ENCODE peak calls at places on chromosomes 5 and 9, in nine cellular contexts. Y, O, P, G, A, X, S, D and Z are unnamed samples. For H3K9me3, the result is how much of the 10 kb centered on the place peaks cover.

GRCh38 chr5:172499287-172499686 is 45.0 kb upstream of the SH3PXD2B start:
- DNase-seq in D (no peak), S (no peak), G (no peak), A (no peak), Y (peak), O (no peak), P (no peak), X (no peak), Z (no peak)

GRCh38 chr5:134115806-134116175 is 1.3 kb downstream of the TCF7 start:
- DNase-seq in X (no peak), P (no peak), D (no peak), S (no peak), O (no peak), Y (no peak), G (peak), A (no peak), Z (no peak)

GRCh38 chr9:132410642-132411041 is 631 bp downstream of the CFAP77 start:
- DNase-seq in P (no peak), Y (no peak), A (no peak), O (no peak), G (peak), S (no peak), D (no peak), X (no peak), Z (no peak)

GRCh38 chr5:57276353-57276752 is 102.5 kb downstream of the GPBP1 start:
- DNase-seq in A (no peak), G (no peak), D (peak), X (no peak), Y (no peak), S (no peak), P (no peak), O (peak), Z (no peak)

GRCh38 chr9:78369644-78370219 is 72.8 kb downstream of the PSAT1 start:
- DNase-seq in P (peak), G (peak), X (peak), S (peak), O (peak), D (peak), A (peak), Y (peak), Z (peak)

GRCh38 chr5:145787001-145787400 is 48.1 kb downstream of the PRELID2 start:
- DNase-seq in O (no peak), Y (no peak), D (no peak), P (peak), X (no peak), G (no peak), A (no peak), S (no peak), Z (no peak)

GRCh38 chr9:86487222-86487841 is 133.1 kb upstream of the TUT7 start:
- DNase-seq in O (no peak), A (no peak), S (peak), Y (no peak), D (peak), X (peak), G (no peak), P (peak), Z (no peak)

GRCh38 chr9:35813434-35814105 is 1.3 kb downstream of the HINT2 start:
- DNase-seq in G (no peak), P (peak), D (no peak), S (no peak), A (no peak), X (peak), Y (no peak), O (peak), Z (no peak)

GRCh38 chr9:893843-894420 is 52.4 kb downstream of the DMRT1 start:
- DNase-seq in A (no peak), G (peak), D (peak), S (peak), P (peak), O (peak), X (peak), Y (no peak), Z (peak)

GRCh38 chr5:13045897-13046551 is 898.5 kb downstream of the DNAH5 start:
- DNase-seq in P (no peak), X (no peak), S (no peak), O (no peak), G (no peak), D (no peak), Y (no peak), A (no peak), Z (no peak)

GRCh38 chr5:74257645-74258328 is 382.7 kb downstream of the ENC1 start:
- DNase-seq in S (no peak), P (peak), D (no peak), O (no peak), Y (no peak), A (no peak), X (peak), G (peak), Z (no peak)

GRCh38 chr5:141356950-141357349 is 2.1 kb downstream of the PCDHGA4 start:
- DNase-seq in Y (no peak), X (no peak), S (no peak), P (no peak), O (no peak), A (no peak), G (no peak), D (no peak), Z (no peak)

GRCh38 chr5:141362719-141363118 is 1.2 kb upstream of the PCDHGA5 start:
- DNase-seq in O (no peak), P (no peak), X (no peak), S (no peak), G (no peak), D (no peak), Y (no peak), A (no peak), Z (no peak)

GRCh38 chr5:141359790-141360426 is at the start of gene PCDHGB2:
- DNase-seq in D (no peak), G (no peak), Y (no peak), P (peak), X (peak), O (no peak), S (no peak), A (no peak), Z (no peak)

GRCh38 chr5:141363952-141364660 is at the start of gene PCDHGA5:
- DNase-seq in P (peak), X (no peak), S (no peak), D (no peak), O (no peak), Y (no peak), A (no peak), G (no peak), Z (no peak)

DNA sequence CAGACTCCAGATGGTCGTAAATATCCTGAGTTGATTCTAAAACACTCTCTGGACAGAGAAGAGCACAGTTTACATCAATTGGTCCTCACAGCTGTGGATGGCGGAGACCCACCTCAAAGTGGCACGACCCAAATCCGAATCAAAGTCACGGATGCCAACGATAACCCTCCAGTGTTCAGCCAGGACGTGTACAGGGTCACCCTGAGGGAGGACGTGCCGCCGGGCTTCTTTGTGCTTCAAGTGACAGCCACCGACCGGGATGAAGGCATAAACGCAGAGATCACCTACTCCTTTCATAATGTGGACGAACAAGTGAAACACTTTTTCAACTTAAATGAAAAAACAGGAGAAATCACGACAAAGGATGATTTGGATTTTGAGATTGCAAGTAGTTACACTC is 891 bp downstream of the PCDHGB2 start:
- DNase-seq in Y (no peak), X (no peak), A (no peak), P (no peak), S (no peak), D (no peak), G (no peak), O (no peak), Z (no peak)
- H3K9me3 ChIP-seq in Y (under half), X (under half), A (under half), P (under half), S (under half), D (under half), G (half or more), O (under half), Z (under half)

GRCh38 chr9:84754461-84754860 is 84.9 kb downstream of the NTRK2 start:
- DNase-seq in G (no peak), A (no peak), X (no peak), Y (no peak), S (no peak), O (no peak), P (no peak), D (no peak), Z (no peak)

GRCh38 chr9:84748112-84748511 is 78.6 kb downstream of the NTRK2 start:
- DNase-seq in G (no peak), D (no peak), O (no peak), P (no peak), X (no peak), Y (no peak), S (no peak), A (no peak), Z (no peak)

GRCh38 chr9:84754896-84755295 is 85.4 kb downstream of the NTRK2 start:
- DNase-seq in P (no peak), G (no peak), S (no peak), X (no peak), D (no peak), A (no peak), Y (no peak), O (no peak), Z (no peak)

GRCh38 chr9:84751921-84752320 is 82.4 kb downstream of the NTRK2 start:
- DNase-seq in O (no peak), Y (no peak), G (no peak), A (no peak), X (no peak), D (peak), P (no peak), S (no peak), Z (no peak)

GRCh38 chr9:84750152-84750865 is 80.8 kb downstream of the NTRK2 start:
- DNase-seq in P (no peak), O (no peak), X (no peak), G (no peak), A (no peak), D (peak), S (no peak), Y (no peak), Z (no peak)
- H3K9me3 ChIP-seq in P (under half), O (under half), X (under half), G (under half), A (under half), D (under half), S (under half), Y (under half), Z (under half)

GRCh38 chr5:179122411-179123108 is 62.4 kb downstream of the ZNF354C start:
- DNase-seq in O (no peak), G (no peak), Y (no peak), D (no peak), S (no peak), P (no peak), A (peak), X (no peak), Z (no peak)

GRCh38 chr5:179120421-179120861 is 60.3 kb downstream of the ZNF354C start:
- DNase-seq in A (peak), D (no peak), O (no peak), G (no peak), P (no peak), Y (peak), X (no peak), S (no peak), Z (no peak)

GRCh38 chr5:179121667-179122111 is 61.5 kb downstream of the ZNF354C start:
- DNase-seq in O (no peak), Y (no peak), S (no peak), D (no peak), G (no peak), P (no peak), X (no peak), A (peak), Z (no peak)

GRCh38 chr5:179119415-179120170 is 59.4 kb downstream of the ZNF354C start:
- DNase-seq in A (peak), S (no peak), X (no peak), Y (peak), O (no peak), G (no peak), P (no peak), D (no peak), Z (no peak)

DNA sequence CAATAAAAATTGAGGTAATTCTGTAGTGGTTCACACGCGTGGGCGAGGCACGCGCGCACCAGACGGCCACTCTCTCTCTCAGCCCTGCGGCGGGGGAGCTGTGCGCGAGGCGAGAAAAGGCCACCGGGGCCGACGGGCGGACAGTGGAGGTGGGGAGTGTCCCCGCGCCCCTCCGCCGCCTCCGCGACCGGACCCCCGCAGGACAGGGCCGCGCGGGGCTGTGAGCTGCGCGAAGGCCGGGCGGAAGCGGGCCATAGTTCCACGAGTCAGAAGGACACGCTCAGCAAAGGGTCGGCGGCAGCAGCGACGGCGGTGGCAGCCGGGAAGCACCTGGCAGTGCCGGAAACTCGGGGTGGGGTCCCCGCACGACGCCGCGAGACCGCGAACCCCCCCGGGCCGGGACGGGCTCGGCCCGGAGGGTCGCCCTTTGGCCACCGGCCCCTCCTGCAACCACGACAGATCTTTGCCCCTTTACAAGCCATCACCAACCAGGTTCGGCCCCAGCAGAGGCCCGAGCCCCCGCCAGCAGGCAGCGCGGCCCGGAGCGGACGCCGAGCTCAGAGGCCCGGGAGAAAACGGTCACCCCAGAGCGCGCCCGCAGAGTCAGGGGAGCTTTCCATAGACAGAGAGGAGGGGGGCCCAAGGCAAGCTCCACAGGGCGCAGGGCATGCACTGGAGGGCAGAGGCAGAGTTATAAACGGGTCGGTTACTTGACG is 60.9 kb downstream of the ZNF354C start:
- DNase-seq in Y (peak), S (no peak), X (no peak), D (no peak), G (no peak), O (no peak), P (no peak), A (peak), Z (no peak)
- H3K9me3 ChIP-seq in Y (under half), S (half or more), X (under half), D (half or more), G (under half), O (under half), P (under half), A (under half), Z (under half)

DNA sequence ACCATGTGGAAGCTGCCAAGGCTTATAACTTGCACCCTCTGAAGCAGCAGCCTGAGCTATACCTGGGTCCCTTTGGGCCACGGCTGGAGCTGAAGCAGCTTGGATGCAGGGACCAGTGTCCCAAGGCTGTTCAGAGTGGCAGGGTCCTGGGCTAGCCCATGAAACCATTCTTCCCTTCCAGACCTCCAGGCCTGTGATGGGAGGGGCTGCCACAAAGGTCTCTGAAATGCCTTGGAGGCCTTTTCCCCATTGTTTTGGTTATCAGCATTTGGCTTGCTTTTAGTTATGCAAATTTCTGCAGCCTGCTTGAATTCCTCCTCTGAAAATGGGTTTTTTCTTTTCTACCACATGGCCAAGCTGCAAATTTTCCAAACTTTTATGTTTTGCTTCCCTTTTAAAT is 433.7 kb upstream of the ACO1 start:
- DNase-seq in P (no peak), D (no peak), Y (no peak), A (no peak), O (no peak), G (no peak), S (no peak), X (no peak), Z (no peak)
- H3K9me3 ChIP-seq in P (under half), D (under half), Y (under half), A (under half), O (under half), G (under half), S (under half), X (under half), Z (under half)

GRCh38 chr5:171481791-171482536 is 62.5 kb downstream of the FGF18 start:
- DNase-seq in X (no peak), D (no peak), Y (peak), A (no peak), S (no peak), O (no peak), G (no peak), P (no peak), Z (no peak)

GRCh38 chr5:171479776-171480125 is 60.3 kb downstream of the FGF18 start:
- DNase-seq in A (no peak), S (no peak), O (no peak), G (no peak), D (no peak), Y (peak), P (no peak), X (no peak), Z (no peak)

GRCh38 chr5:171477101-171477500 is 57.7 kb downstream of the FGF18 start:
- DNase-seq in D (no peak), Y (no peak), P (peak), A (no peak), S (no peak), O (no peak), X (no peak), G (no peak), Z (no peak)

GRCh38 chr5:171477666-171478065 is 58.2 kb downstream of the FGF18 start:
- DNase-seq in P (no peak), X (no peak), A (no peak), G (no peak), O (no peak), S (no peak), Y (no peak), D (no peak), Z (no peak)

DNA sequence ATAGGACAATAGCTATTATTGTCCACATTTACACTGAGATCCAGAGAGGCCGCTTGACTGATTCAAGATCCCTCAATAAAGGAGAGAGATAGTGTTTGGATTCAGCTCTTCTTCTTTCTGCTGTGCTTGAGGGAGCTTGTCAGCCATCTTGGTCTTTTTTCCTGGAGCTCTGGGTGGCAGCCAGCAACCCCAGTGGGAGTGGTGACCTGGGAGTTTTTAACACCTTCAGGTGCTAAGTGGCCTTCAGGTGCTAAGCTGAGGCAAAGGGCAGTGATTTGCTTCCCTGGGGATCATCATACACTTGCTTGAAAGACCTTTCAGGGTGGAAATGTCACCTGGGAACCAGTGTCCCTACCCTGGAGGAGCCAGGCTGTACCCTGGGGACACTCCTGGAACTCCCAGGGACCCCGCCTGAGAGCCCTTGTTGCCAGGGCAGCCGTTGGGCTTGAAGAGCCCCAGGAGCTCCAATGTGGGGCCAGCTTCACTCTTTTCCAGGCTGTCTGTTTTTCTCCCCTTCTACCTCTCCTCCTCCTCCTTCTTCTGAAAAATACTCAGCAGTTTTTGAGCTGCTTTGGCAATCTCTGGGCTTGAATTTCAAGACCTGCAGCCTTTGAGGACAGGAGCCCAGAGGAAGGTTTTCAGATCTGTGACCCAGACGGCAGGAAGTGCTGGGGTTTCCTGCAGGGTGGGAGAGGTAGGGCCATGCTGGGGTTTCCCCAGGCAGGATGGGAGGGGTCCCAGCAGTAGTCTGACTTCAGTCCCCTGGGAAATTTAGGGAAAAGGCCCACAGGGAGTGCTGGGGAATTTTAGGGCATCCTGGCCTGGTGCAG is 59.7 kb downstream of the FGF18 start:
- DNase-seq in X (no peak), D (no peak), S (no peak), Y (no peak), O (no peak), G (no peak), A (no peak), P (no peak), Z (no peak)
- H3K9me3 ChIP-seq in X (under half), D (under half), S (under half), Y (under half), O (under half), G (under half), A (under half), P (under half), Z (under half)

DNA sequence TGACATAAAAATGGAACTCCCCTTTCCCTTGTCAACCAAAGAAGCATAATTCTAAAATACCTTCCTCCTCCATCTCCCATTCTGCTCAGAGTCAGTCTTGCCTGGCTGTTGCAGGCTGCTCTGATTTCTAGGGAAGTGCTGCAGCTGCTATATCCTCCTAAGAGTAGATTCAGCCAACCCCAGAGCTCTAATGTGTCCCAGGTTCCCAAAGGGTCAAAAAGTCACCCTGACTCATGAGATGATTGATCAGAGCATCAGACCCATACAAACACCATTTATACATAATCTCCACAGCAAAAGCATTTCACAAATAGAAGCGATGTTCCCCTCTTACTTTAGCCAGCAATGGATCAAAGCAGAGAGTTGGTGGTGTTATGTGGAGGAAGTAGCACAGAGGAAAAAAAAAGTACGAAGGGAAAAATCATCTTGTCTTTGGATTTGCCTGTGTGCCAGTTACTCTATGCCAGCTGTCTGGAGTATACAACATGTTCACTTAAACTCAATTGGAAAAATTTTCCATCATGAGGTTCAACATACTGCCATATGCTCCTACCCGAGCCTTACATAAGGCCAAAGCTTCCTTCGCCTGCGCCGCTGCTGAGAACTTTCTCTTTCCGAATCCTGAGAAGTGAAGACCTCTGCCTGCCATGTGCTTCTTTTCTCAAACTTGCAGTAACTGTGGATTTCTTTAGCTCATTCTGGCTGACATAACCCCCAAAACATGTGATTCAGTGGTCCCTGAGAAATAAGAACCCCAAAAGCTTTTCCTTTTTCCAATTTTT is 258.0 kb downstream of the TLE4 start:
- DNase-seq in A (no peak), O (no peak), Y (no peak), X (no peak), D (no peak), S (no peak), P (no peak), G (no peak), Z (no peak)
- H3K9me3 ChIP-seq in A (under half), O (under half), Y (under half), X (under half), D (under half), S (under half), P (under half), G (under half), Z (under half)

DNA sequence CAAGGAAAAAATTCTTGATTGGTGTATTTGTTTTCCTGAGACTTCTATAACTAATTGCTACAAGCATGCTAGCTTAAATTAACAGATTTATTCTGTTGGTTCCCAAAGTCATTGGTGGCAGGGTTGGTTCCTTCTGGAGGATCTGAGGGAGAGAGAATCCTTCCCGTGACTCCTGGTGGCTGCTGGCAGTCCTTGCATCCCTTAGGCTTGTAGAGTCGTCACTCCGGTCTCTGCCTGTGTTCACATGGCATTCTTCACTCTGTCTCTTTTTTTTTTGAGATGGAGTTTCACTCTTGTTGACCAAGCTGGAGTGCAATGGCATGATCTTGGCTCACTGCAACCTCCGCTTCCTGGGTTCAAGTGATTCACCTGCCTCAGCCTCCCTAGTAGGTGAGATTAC is 5.3 kb downstream of the CDK9 start:
- DNase-seq in S (no peak), X (no peak), G (no peak), O (no peak), P (no peak), A (no peak), D (no peak), Y (no peak), Z (no peak)
- H3K9me3 ChIP-seq in S (under half), X (under half), G (under half), O (under half), P (under half), A (under half), D (under half), Y (under half), Z (under half)